ENCODE peak calls at places on chromosomes 4 and X, in four cellular contexts. One of them, this sample, is unnamed.

GRCh38 chr4:40502220-40502619 is 127.4 kb downstream of the RBM47 start:
- DNase-seq in MM.1S: no peak
- DNase-seq in brain microvascular endothelial cell: no peak
- DNase-seq in Peyer's patch: no peak
- DNase-seq in this sample: no peak

GRCh38 chrX:106170318-106170717 is 2.2 kb downstream of the PWWP3B start:
- DNase-seq in Peyer's patch: no peak
- DNase-seq in brain microvascular endothelial cell: peak; percentile 33
- DNase-seq in MM.1S: peak; percentile 36
- DNase-seq in this sample: no peak

GRCh38 chrX:29308726-29309125 is 721.5 kb downstream of the IL1RAPL1 start:
- DNase-seq in Peyer's patch: no peak
- DNase-seq in brain microvascular endothelial cell: no peak
- DNase-seq in MM.1S: no peak
- DNase-seq in this sample: no peak

GRCh38 chrX:56794404-56794803 is 65.4 kb downstream of the NBDY start:
- DNase-seq in brain microvascular endothelial cell: no peak
- DNase-seq in MM.1S: no peak
- DNase-seq in Peyer's patch: peak; percentile 2
- DNase-seq in this sample: no peak

GRCh38 chr4:111775908-111776307 is 369.3 kb upstream of the FAM241A start:
- DNase-seq in Peyer's patch: no peak
- DNase-seq in brain microvascular endothelial cell: no peak
- DNase-seq in MM.1S: no peak
- DNase-seq in this sample: no peak

GRCh38 chr4:71189471-71189870 is 149.3 kb upstream of the SLC4A4 start:
- DNase-seq in MM.1S: no peak
- DNase-seq in Peyer's patch: no peak
- DNase-seq in brain microvascular endothelial cell: peak; percentile 74
- DNase-seq in this sample: no peak

GRCh38 chrX:8037593-8038348 is 110.6 kb upstream of the PNPLA4 start:
- DNase-seq in MM.1S: peak; percentile 70
- DNase-seq in Peyer's patch: no peak
- DNase-seq in brain microvascular endothelial cell: no peak
- DNase-seq in this sample: no peak

GRCh38 chr4:88759039-88759631 is 61.5 kb upstream of the NAP1L5 start:
- DNase-seq in Peyer's patch: no peak
- DNase-seq in MM.1S: no peak
- DNase-seq in brain microvascular endothelial cell: peak; percentile 27
- DNase-seq in this sample: no peak

GRCh38 chr4:15682790-15683495 is 1.3 kb downstream of the FAM200B start:
- DNase-seq in Peyer's patch: no peak
- DNase-seq in MM.1S: no peak
- DNase-seq in brain microvascular endothelial cell: no peak
- DNase-seq in this sample: no peak

GRCh38 chr4:182938213-182938645 is 21.0 kb upstream of the DCTD start:
- DNase-seq in MM.1S: peak; percentile 65
- DNase-seq in Peyer's patch: peak; percentile 79
- DNase-seq in brain microvascular endothelial cell: no peak
- DNase-seq in this sample: peak; percentile 68

GRCh38 chr4:26984896-26985295 is 124.3 kb downstream of the STIM2 start:
- DNase-seq in Peyer's patch: no peak
- DNase-seq in MM.1S: no peak
- DNase-seq in brain microvascular endothelial cell: no peak
- DNase-seq in this sample: no peak

GRCh38 chrX:9351112-9351511 is 113.7 kb upstream of the TBL1X start:
- DNase-seq in Peyer's patch: no peak
- DNase-seq in MM.1S: no peak
- DNase-seq in brain microvascular endothelial cell: no peak
- DNase-seq in this sample: no peak

GRCh38 chrX:9355739-9356138 is 109.1 kb upstream of the TBL1X start:
- DNase-seq in brain microvascular endothelial cell: no peak
- DNase-seq in Peyer's patch: no peak
- DNase-seq in MM.1S: no peak
- DNase-seq in this sample: no peak

GRCh38 chrX:9352243-9352642 is 112.6 kb upstream of the TBL1X start:
- DNase-seq in brain microvascular endothelial cell: no peak
- DNase-seq in Peyer's patch: no peak
- DNase-seq in MM.1S: peak; percentile 51
- DNase-seq in this sample: no peak

GRCh38 chrX:9354918-9355317 is 109.9 kb upstream of the TBL1X start:
- DNase-seq in MM.1S: no peak
- DNase-seq in brain microvascular endothelial cell: no peak
- DNase-seq in Peyer's patch: no peak
- DNase-seq in this sample: no peak

GRCh38 chrX:9352683-9353430 is 112.0 kb upstream of the TBL1X start:
- DNase-seq in brain microvascular endothelial cell: peak; percentile 32
- DNase-seq in MM.1S: peak; percentile 80
- DNase-seq in Peyer's patch: no peak
- DNase-seq in this sample: no peak
- H3K4me3 ChIP-seq in brain microvascular endothelial cell: no peak overlapping the region
- H3K4me3 ChIP-seq in MM.1S: peak overlapping the region; percentile 54
- H3K4me3 ChIP-seq in Peyer's patch: no peak overlapping the region
- H3K4me3 ChIP-seq in this sample: no peak overlapping the region

DNA sequence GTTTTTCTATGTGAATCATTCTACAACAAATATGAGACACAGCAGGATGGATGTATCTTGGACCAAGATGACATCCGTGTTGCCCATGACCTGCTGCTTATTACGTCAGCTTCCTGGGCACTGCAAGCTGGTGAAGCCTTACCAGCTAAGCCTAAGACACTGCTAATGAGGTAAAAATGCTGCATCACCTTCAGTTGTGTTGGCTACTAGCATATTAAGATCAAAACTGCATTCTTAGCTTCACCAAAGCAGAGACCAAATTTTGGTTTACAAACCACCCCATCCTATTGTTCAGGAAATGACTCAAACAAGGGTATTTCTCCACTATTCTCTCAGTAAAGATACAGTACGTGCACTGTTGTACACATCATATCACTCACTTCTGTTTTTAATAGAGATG is 50.3 kb downstream of the MAML3 start:
- DNase-seq in MM.1S: no peak
- DNase-seq in Peyer's patch: no peak
- DNase-seq in brain microvascular endothelial cell: peak; percentile 60
- DNase-seq in this sample: no peak
- H3K4me3 ChIP-seq in MM.1S: no peak overlapping the region
- H3K4me3 ChIP-seq in Peyer's patch: no peak overlapping the region
- H3K4me3 ChIP-seq in brain microvascular endothelial cell: no peak overlapping the region
- H3K4me3 ChIP-seq in this sample: no peak overlapping the region

DNA sequence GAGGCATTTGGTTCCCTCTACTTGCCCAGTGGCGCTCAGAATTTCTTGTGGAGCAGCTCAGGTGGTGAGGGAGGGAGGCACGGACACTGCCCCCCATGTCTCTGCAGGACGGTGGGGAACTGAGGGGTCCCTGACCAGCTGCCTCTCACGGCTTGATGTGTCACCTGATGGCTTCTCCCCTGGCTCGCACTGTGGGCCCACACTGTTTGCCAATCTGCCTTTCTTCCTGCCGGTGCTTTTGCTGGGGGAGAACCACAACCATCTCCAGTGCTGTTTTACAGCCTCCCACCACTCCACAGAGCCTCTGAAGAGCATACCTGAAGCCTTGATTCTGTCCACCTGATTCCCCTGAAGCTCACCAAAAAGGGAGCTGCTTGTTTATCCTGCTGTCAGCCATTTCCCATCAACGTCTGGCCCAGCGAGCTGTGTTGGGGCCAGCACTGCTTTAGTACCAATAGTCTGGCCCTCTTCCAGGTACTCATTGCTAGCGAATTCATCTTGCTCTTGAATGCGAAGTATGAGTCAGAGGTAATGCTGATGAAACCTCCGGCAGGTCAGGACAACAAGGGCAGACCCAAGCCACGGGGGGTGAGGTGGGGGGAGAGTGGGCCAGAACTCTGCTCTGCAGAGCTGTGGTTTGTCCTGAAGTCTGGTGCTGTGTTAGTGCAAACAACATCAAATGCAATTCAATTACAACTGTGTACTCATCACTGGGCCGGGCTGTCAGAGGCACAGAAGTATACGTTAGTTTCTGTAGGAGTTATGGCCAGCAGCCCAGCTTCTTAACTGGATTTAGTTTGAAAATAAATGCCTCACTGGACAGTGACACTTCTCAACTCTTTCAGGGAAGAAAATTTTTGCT is 208.3 kb upstream of the JADE1 start:
- DNase-seq in MM.1S: no peak
- DNase-seq in Peyer's patch: peak; percentile 58
- DNase-seq in brain microvascular endothelial cell: peak; percentile 96
- DNase-seq in this sample: peak; percentile 30
- H3K4me3 ChIP-seq in MM.1S: no peak overlapping the region
- H3K4me3 ChIP-seq in Peyer's patch: no peak overlapping the region
- H3K4me3 ChIP-seq in brain microvascular endothelial cell: no peak overlapping the region
- H3K4me3 ChIP-seq in this sample: no peak overlapping the region

GRCh38 chr4:85475631-85476233 is 782 bp downstream of the ARHGAP24 start:
- DNase-seq in MM.1S: no peak
- DNase-seq in Peyer's patch: no peak
- DNase-seq in brain microvascular endothelial cell: no peak
- DNase-seq in this sample: no peak

GRCh38 chr4:85474818-85475630 is at the start of gene ARHGAP24:
- DNase-seq in MM.1S: peak; percentile 93
- DNase-seq in Peyer's patch: peak; percentile 68
- DNase-seq in brain microvascular endothelial cell: peak; percentile 88
- DNase-seq in this sample: peak; percentile 56

GRCh38 chr4:85477538-85477937 is 2.6 kb downstream of the ARHGAP24 start:
- DNase-seq in brain microvascular endothelial cell: no peak
- DNase-seq in MM.1S: no peak
- DNase-seq in Peyer's patch: no peak
- DNase-seq in this sample: no peak

GRCh38 chr4:85478576-85478975 is 3.6 kb downstream of the ARHGAP24 start:
- DNase-seq in brain microvascular endothelial cell: no peak
- DNase-seq in MM.1S: no peak
- DNase-seq in Peyer's patch: no peak
- DNase-seq in this sample: no peak

GRCh38 chr4:85474356-85474755 is 594 bp upstream of the ARHGAP24 start:
- DNase-seq in MM.1S: no peak
- DNase-seq in Peyer's patch: no peak
- DNase-seq in brain microvascular endothelial cell: no peak
- DNase-seq in this sample: no peak
- H3K4me3 ChIP-seq in MM.1S: peak overlapping the region; percentile 72
- H3K4me3 ChIP-seq in Peyer's patch: peak overlapping the region; percentile 64
- H3K4me3 ChIP-seq in brain microvascular endothelial cell: peak overlapping the region; percentile 61
- H3K4me3 ChIP-seq in this sample: peak overlapping the region; percentile 65

GRCh38 chr4:118846981-118847380 is 11.1 kb upstream of the SEC24D start:
- DNase-seq in Peyer's patch: no peak
- DNase-seq in brain microvascular endothelial cell: no peak
- DNase-seq in MM.1S: no peak
- DNase-seq in this sample: no peak
- H3K4me3 ChIP-seq in Peyer's patch: no peak overlapping the region
- H3K4me3 ChIP-seq in brain microvascular endothelial cell: no peak overlapping the region
- H3K4me3 ChIP-seq in MM.1S: no peak overlapping the region
- H3K4me3 ChIP-seq in this sample: no peak overlapping the region

GRCh38 chrX:68647156-68647957 is at the start of gene STARD8:
- DNase-seq in MM.1S: no peak
- DNase-seq in brain microvascular endothelial cell: peak; percentile 11
- DNase-seq in Peyer's patch: no peak
- DNase-seq in this sample: no peak
- H3K4me3 ChIP-seq in MM.1S: no peak within 1 kb of the TSS
- H3K4me3 ChIP-seq in brain microvascular endothelial cell: peak within 1 kb of the TSS; percentile 39
- H3K4me3 ChIP-seq in Peyer's patch: peak within 1 kb of the TSS; percentile 37
- H3K4me3 ChIP-seq in this sample: no peak within 1 kb of the TSS

GRCh38 chr4:140095694-140096482 is 58.1 kb downstream of the MAML3 start:
- DNase-seq in Peyer's patch: no peak
- DNase-seq in brain microvascular endothelial cell: peak; percentile 99
- DNase-seq in MM.1S: no peak
- DNase-seq in this sample: no peak
- H3K4me3 ChIP-seq in Peyer's patch: no peak overlapping the region
- H3K4me3 ChIP-seq in brain microvascular endothelial cell: no peak overlapping the region
- H3K4me3 ChIP-seq in MM.1S: no peak overlapping the region
- H3K4me3 ChIP-seq in this sample: no peak overlapping the region

DNA sequence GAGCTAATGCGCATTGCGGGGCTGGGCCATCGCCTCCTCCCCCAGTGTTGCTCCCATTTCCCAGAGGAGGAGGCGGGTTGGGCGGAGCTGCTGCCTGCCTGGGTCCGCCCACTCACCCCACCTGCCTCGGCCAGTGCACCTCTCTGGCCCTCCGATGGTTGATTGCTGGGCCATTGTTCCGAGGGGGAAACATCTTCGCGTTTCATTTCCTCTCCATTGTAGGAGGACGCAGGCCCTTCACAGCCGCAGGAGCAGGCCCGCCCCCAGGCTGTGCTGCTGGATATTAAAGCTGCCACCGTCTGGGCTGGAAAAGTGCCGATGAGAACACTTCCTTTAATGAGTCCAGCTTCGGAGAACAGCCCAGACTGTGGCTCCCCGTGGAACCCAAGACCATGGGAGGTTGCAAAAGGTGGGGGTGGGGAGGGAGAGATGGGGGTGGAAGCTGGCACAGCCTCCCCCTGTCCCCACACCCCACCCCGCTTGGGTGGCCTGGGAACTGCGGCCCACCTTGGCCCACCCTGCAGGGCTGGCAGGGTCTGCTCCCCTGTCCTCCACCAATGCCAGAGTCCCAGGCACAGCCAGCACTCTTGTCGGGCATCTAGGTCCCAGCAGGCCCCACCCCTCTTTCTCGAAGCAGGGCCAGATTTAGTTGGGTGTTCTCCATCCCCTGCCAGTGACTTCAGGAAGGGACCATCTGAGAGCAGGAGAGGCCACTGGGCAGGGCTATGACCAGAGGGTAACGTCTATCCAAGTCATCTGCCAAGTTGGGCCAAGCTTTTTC is 96.6 kb downstream of the ADRA2C start:
- DNase-seq in Peyer's patch: no peak
- DNase-seq in MM.1S: no peak
- DNase-seq in brain microvascular endothelial cell: no peak
- DNase-seq in this sample: no peak
- H3K4me3 ChIP-seq in Peyer's patch: no peak overlapping the region
- H3K4me3 ChIP-seq in MM.1S: no peak overlapping the region
- H3K4me3 ChIP-seq in brain microvascular endothelial cell: no peak overlapping the region
- H3K4me3 ChIP-seq in this sample: no peak overlapping the region

DNA sequence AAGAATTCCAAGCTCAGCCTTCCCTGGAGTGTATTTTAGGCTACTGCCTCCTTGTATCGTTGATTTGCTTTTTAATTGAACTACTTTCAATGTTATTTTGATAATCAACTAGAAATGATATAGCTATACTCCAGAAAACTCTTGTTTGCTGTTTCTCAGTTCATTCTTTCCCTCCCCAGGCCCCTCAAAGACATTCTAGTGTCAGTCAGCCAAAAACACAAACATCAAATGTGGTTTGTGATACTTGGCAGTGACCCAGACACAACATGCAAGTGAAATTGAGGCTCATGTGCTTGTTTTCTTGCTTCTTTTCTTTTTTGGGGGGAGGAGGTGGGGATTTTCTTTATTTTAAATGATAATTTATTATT is 7.6 kb downstream of the FAT4 start:
- DNase-seq in MM.1S: no peak
- DNase-seq in Peyer's patch: no peak
- DNase-seq in brain microvascular endothelial cell: peak; percentile 83
- DNase-seq in this sample: no peak
- H3K4me3 ChIP-seq in MM.1S: no peak overlapping the region
- H3K4me3 ChIP-seq in Peyer's patch: peak overlapping the region; percentile 10
- H3K4me3 ChIP-seq in brain microvascular endothelial cell: no peak overlapping the region
- H3K4me3 ChIP-seq in this sample: peak overlapping the region; percentile 46